ENCODE peak calls at places on chromosomes 7 and 10, in four cellular contexts. O is mesenchymal stem cell, V is neuronal stem cell, S is H1. W is an unnamed sample.
A peak's percentile ranks its signal among the peaks of the same experiment; 100 is the strongest.

GRCh38 chr10:129513312-129513711 is 46.3 kb downstream of the MGMT start:
- DNase-seq in S (no peak), V (no peak), O (no peak), W (no peak)

GRCh38 chr7:107643407-107643806 is 17.2 kb upstream of the SLC26A4 start:
- DNase-seq in V (no peak), S (no peak), O (peak; percentile 26), W (no peak)

GRCh38 chr10:17210361-17210760 is 8.9 kb upstream of the TRDMT1 start:
- DNase-seq in O (peak; percentile 22), V (no peak), S (no peak), W (no peak)

GRCh38 chr7:4226166-4226857 is 455.8 kb upstream of the FOXK1 start:
- DNase-seq in O (no peak), S (peak; percentile 70), V (no peak), W (peak; percentile 74)

GRCh38 chr10:114902151-114902550 is 35.8 kb upstream of the TRUB1 start:
- DNase-seq in S (no peak), O (peak; percentile 21), V (no peak), W (peak; percentile 39)

GRCh38 chr7:85175217-85175616 is 11.6 kb downstream of the SEMA3D start:
- DNase-seq in O (no peak), V (no peak), S (no peak), W (no peak)

GRCh38 chr7:104951546-104951945 is 62.5 kb upstream of the KMT2E start:
- DNase-seq in O (peak; percentile 68), V (no peak), S (no peak), W (no peak)

GRCh38 chr10:44925224-44925623 is 14.1 kb downstream of the TMEM72 start:
- DNase-seq in O (no peak), V (peak; percentile 66), S (peak; percentile 75), W (no peak)

GRCh38 chr7:82443801-82444219 is 233 bp upstream of the CACNA2D1 start:
- DNase-seq in V (peak; percentile 59), O (peak; percentile 91), S (peak; percentile 79), W (no peak)

GRCh38 chr7:114051871-114052324 is 133.1 kb upstream of the PPP1R3A start:
- DNase-seq in V (no peak), O (no peak), S (no peak), W (peak; percentile 7)

GRCh38 chr10:91680521-91680920 is 47.6 kb upstream of the PPP1R3C start:
- DNase-seq in V (no peak), O (no peak), S (no peak), W (no peak)

GRCh38 chr10:91683976-91684375 is 51.1 kb upstream of the PPP1R3C start:
- DNase-seq in V (no peak), S (no peak), O (peak; percentile 82), W (peak; percentile 22)

GRCh38 chr10:91682912-91683311 is 50.0 kb upstream of the PPP1R3C start:
- DNase-seq in V (no peak), S (no peak), O (peak; percentile 30), W (no peak)

GRCh38 chr10:91681361-91682276 is 48.7 kb upstream of the PPP1R3C start:
- DNase-seq in V (no peak), O (no peak), S (no peak), W (no peak)

DNA sequence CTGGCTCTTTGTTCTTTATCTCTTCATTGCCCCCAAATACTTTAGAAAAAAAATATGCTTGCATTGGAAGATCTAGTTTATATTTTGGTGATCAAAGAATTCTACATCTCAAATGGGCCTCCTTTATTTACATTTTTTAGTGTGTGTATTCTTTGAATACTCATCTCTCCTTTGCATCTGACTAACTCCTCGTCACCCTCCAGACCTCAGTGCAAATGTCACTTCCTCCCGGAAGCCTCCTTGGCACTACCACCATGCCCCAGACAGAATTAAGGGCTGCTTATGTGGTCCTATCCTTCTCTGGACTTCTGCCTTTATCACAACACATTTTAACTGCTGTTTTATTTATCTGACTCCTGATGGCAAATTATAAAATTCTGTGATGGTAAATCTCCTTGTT is 52.0 kb upstream of the PPP1R3C start:
- DNase-seq in O (no peak), V (no peak), S (no peak), W (no peak)
- H2BK5ac ChIP-seq in O (no peak overlapping the region), V (no peak overlapping the region), S (no peak overlapping the region), W (no peak overlapping the region)

GRCh38 chr10:88062798-88063472 is 199.5 kb downstream of the PTEN start:
- DNase-seq in V (no peak), S (no peak), O (peak; percentile 91), W (no peak)
- H2BK5ac ChIP-seq in V (no peak overlapping the region), S (no peak overlapping the region), O (no peak overlapping the region), W (peak overlapping the region; percentile 99)

DNA sequence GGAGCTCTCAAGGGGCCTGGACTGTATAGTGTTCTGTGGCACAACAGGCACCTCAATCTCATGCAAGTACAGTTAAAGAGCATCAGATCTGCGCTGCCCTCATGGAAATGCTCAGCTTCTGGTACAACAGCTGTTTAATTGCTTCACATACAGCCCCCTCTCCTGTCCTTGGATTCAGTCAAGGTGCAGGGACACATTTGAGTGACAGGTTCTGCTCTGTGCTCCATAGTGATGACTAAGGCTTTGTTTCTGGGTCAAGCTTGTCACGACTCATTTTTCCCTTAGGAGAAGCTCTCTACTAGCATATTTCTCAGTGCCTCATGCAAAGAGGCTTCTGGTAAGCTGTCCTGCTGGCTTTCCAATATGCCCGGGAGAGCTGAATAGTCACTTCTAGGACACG is 26.8 kb upstream of the MYO3A start:
- DNase-seq in V (no peak), S (no peak), O (no peak), W (no peak)
- H2BK5ac ChIP-seq in V (no peak overlapping the region), S (no peak overlapping the region), O (no peak overlapping the region), W (no peak overlapping the region)

DNA sequence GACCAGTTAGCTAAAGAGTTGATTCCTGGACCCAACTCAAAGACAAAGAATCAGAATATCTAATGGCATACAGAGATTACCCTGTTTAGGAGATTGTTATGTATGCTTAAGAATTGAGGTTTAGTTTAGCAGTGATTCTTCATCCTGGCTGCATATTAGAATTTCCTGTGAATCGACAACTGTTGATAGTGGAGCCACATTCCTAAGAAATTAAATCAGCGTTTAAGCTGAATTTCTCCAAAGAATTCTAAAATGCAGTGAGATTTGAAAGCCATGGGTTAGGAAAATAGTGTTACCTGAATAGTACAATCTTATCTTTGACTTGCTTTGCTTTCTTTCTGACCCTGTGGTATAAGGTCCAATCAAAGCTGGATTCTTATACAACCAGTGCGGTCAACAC is 16.4 kb upstream of the FERD3L start:
- DNase-seq in O (no peak), V (no peak), S (no peak), W (no peak)
- H2BK5ac ChIP-seq in O (no peak overlapping the region), V (no peak overlapping the region), S (no peak overlapping the region), W (no peak overlapping the region)

GRCh38 chr7:121084748-121085336 is 96.3 kb downstream of the CPED1 start:
- DNase-seq in O (peak; percentile 83), S (no peak), V (no peak), W (peak; percentile 75)

GRCh38 chr7:121082400-121083101 is 94.0 kb downstream of the CPED1 start:
- DNase-seq in O (no peak), S (no peak), V (no peak), W (no peak)

GRCh38 chr7:121083138-121083789 is 94.8 kb downstream of the CPED1 start:
- DNase-seq in O (peak; percentile 77), V (no peak), S (no peak), W (peak; percentile 62)

GRCh38 chr7:121084256-121084655 is 95.7 kb downstream of the CPED1 start:
- DNase-seq in V (no peak), O (peak; percentile 30), S (no peak), W (no peak)

DNA sequence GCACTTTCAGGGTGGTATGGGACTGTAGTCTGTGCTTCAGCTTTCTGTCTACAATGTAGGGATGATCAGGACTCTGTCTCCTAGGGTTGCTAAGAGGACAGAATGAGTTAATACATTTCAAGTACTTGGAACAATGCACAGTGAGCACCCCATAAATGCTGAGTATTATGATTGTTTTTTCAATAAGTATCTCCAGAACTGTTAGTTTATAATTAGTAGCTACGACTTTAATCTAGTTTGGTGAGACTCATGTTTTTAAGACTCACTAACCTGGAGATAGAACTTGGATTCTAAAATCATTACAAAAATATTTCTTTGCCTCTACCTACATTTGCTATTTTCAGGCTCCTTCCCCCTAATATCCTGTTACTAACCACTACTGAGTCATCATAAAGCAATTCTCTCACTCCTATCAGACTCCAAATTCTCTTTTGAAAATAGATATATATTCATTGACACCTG is 95.3 kb downstream of the CPED1 start:
- DNase-seq in V (no peak), O (peak; percentile 32), S (no peak), W (no peak)
- H2BK5ac ChIP-seq in V (no peak overlapping the region), O (peak overlapping the region; percentile 91), S (no peak overlapping the region), W (no peak overlapping the region)

GRCh38 chr10:15781381-15781960 is 61.7 kb upstream of the ITGA8 start:
- DNase-seq in O (no peak), V (no peak), S (no peak), W (peak; percentile 10)

GRCh38 chr10:15780353-15781135 is 60.8 kb upstream of the ITGA8 start:
- DNase-seq in V (no peak), O (no peak), S (no peak), W (no peak)

DNA sequence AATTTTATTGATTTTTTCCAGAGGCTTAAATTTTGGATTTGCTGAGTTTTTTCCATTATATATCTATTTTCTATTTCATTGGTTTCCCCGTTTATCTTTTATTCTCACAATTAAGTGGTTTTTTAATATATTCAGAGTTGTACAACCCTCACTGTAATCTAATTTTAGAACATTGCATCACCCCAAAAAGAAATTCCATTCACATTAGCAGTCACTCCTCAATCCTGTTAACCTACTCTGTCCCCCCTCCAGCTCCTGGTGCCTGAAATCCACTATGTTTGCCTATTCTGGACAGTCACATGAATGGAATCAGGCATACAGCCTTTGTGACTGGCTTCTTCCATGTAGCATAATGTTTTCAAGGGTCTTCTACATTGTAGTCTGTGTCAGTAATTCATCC is 55.8 kb upstream of the ITGA8 start:
- DNase-seq in O (peak; percentile 74), V (no peak), S (no peak), W (peak; percentile 14)
- H2BK5ac ChIP-seq in O (no peak overlapping the region), V (no peak overlapping the region), S (no peak overlapping the region), W (no peak overlapping the region)

GRCh38 chr7:48179631-48180030 is 8.4 kb downstream of the ABCA13 start:
- DNase-seq in S (no peak), O (no peak), V (no peak), W (no peak)

GRCh38 chr7:48183965-48184364 is 12.7 kb downstream of the ABCA13 start:
- DNase-seq in V (no peak), O (no peak), S (no peak), W (no peak)

GRCh38 chr7:48182736-48183369 is 11.6 kb downstream of the ABCA13 start:
- DNase-seq in S (no peak), V (no peak), O (peak; percentile 8), W (no peak)

GRCh38 chr7:48180981-48181380 is 9.7 kb downstream of the ABCA13 start:
- DNase-seq in S (no peak), O (no peak), V (no peak), W (no peak)

GRCh38 chr7:48183370-48183743 is 12.1 kb downstream of the ABCA13 start:
- DNase-seq in V (no peak), O (peak; percentile 9), S (no peak), W (no peak)
- H2BK5ac ChIP-seq in V (no peak overlapping the region), O (no peak overlapping the region), S (no peak overlapping the region), W (no peak overlapping the region)